ENCODE peak calls at places on chromosomes 13 and 19, in four cellular contexts. One of them, this sample, is unnamed.

GRCh38 chr13:38590796-38591507 is 95.9 kb upstream of the FREM2 start:
- DNase-seq in AG04450: no peak
- DNase-seq in GM23248: no peak
- DNase-seq in mesendoderm: no peak
- DNase-seq in this sample: no peak

GRCh38 chr19:51946602-51947001 is 19.3 kb downstream of the ZNF613 start:
- DNase-seq in mesendoderm: no peak
- DNase-seq in AG04450: no peak
- DNase-seq in GM23248: no peak
- DNase-seq in this sample: no peak

GRCh38 chr19:42090687-42091086 is 14.7 kb downstream of the ZNF574 start:
- DNase-seq in mesendoderm: no peak
- DNase-seq in AG04450: no peak
- DNase-seq in GM23248: no peak
- DNase-seq in this sample: no peak

GRCh38 chr19:7982103-7982502 is 23.3 kb downstream of the ELAVL1 start:
- DNase-seq in GM23248: no peak
- DNase-seq in mesendoderm: no peak
- DNase-seq in AG04450: no peak
- DNase-seq in this sample: no peak

GRCh38 chr19:4172861-4173473 is 9.4 kb downstream of the SIRT6 start:
- DNase-seq in AG04450: no peak
- DNase-seq in GM23248: peak
- DNase-seq in mesendoderm: peak
- DNase-seq in this sample: peak

GRCh38 chr13:43020794-43021193 is 2.6 kb upstream of the DNAJC15 start:
- DNase-seq in AG04450: no peak
- DNase-seq in GM23248: no peak
- DNase-seq in mesendoderm: no peak
- DNase-seq in this sample: no peak

GRCh38 chr13:30381049-30381448 is 41.2 kb upstream of the UBE2L5 start:
- DNase-seq in GM23248: no peak
- DNase-seq in mesendoderm: no peak
- DNase-seq in AG04450: no peak
- DNase-seq in this sample: no peak

GRCh38 chr13:34035676-34036325 is 217.9 kb downstream of the RFC3 start:
- DNase-seq in GM23248: peak
- DNase-seq in mesendoderm: no peak
- DNase-seq in AG04450: no peak
- DNase-seq in this sample: no peak

GRCh38 chr13:34817246-34817645 is 124.8 kb upstream of the NBEA start:
- DNase-seq in GM23248: no peak
- DNase-seq in AG04450: no peak
- DNase-seq in mesendoderm: no peak
- DNase-seq in this sample: no peak

GRCh38 chr13:51058461-51059167 is 52.5 kb downstream of the C13orf42 start:
- DNase-seq in GM23248: no peak
- DNase-seq in mesendoderm: peak
- DNase-seq in AG04450: no peak
- DNase-seq in this sample: peak

GRCh38 chr13:67366533-67366932 is 136.4 kb upstream of the PCDH9 start:
- DNase-seq in AG04450: no peak
- DNase-seq in mesendoderm: no peak
- DNase-seq in GM23248: peak
- DNase-seq in this sample: peak

GRCh38 chr13:24267801-24268200 is 41.6 kb upstream of the C1QTNF9 start:
- DNase-seq in GM23248: no peak
- DNase-seq in mesendoderm: no peak
- DNase-seq in AG04450: no peak
- DNase-seq in this sample: no peak

GRCh38 chr13:34926513-34926912 is 15.6 kb upstream of the NBEA start:
- DNase-seq in mesendoderm: peak
- DNase-seq in AG04450: no peak
- DNase-seq in GM23248: peak
- DNase-seq in this sample: peak

GRCh38 chr13:34750078-34750703 is 191.9 kb upstream of the NBEA start:
- DNase-seq in AG04450: no peak
- DNase-seq in GM23248: peak
- DNase-seq in mesendoderm: peak
- DNase-seq in this sample: peak

GRCh38 chr13:44620057-44620456 is 43.9 kb upstream of the TSC22D1 start:
- DNase-seq in GM23248: peak
- DNase-seq in AG04450: no peak
- DNase-seq in mesendoderm: no peak
- DNase-seq in this sample: no peak

GRCh38 chr19:41264581-41265375 is 606 bp downstream of the HNRNPUL1 start:
- DNase-seq in GM23248: peak
- DNase-seq in mesendoderm: peak
- DNase-seq in AG04450: no peak
- DNase-seq in this sample: peak

GRCh38 chr13:45500492-45501174 is 35.9 kb downstream of the COG3 start:
- DNase-seq in mesendoderm: peak
- DNase-seq in GM23248: peak
- DNase-seq in AG04450: peak
- DNase-seq in this sample: no peak

DNA sequence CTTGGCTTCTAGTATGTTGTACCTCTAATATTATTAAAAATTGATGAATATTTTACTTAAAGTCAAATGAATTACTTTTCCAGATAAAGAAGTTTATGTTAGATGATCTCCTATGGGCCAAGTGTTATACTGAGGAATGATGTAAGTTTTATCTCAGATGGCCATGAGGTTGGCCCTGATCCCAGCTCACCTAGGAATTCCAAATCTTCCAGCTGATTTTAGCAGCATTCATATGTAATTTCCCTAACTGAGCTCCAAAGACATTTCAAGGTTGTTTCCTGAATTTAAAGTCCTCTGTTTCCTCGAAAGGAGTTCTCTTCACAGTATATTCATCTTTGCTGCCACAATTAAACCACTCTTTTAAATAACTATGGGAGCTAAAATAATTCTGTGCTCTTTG is 1670.4 kb upstream of the SPRY2 start:
- DNase-seq in AG04450: no peak
- DNase-seq in mesendoderm: peak
- DNase-seq in GM23248: no peak
- DNase-seq in this sample: no peak
- H3K27ac ChIP-seq in AG04450: no peak
- H3K27ac ChIP-seq in mesendoderm: no peak
- H3K27ac ChIP-seq in GM23248: no peak
- H3K27ac ChIP-seq in this sample: no peak

DNA sequence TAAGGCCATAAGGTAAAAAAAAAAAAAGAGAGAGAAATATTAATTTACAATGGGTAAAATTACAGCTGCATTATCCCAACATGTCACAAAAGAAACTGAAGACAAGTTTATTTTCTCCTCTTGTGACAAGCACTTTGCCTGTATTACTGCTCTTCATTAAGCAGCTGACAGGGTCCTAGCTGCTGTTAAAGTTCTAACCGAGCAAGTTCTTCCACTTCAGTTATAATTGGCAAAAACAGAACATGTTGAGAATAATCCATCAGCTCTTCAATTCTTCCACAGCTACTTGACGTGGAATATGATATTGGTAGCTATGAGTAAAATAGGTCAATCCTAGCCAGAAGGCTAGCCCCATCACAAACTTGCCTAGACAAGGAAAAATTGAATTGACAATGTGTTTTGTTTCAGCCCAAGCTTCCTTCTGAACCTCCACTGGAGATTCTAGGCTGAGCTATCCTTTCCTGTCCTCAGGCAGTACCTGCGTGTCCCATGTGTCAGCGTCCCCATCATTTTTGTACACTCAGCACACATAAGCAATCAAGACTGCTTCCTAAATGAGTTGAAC is 32.2 kb upstream of the DOCK9 start:
- DNase-seq in GM23248: no peak
- DNase-seq in mesendoderm: no peak
- DNase-seq in AG04450: no peak
- DNase-seq in this sample: no peak
- H3K27ac ChIP-seq in GM23248: no peak
- H3K27ac ChIP-seq in mesendoderm: no peak
- H3K27ac ChIP-seq in AG04450: no peak
- H3K27ac ChIP-seq in this sample: no peak

GRCh38 chr19:16234552-16235445 is 37.1 kb downstream of the AP1M1 start:
- DNase-seq in AG04450: no peak
- DNase-seq in mesendoderm: no peak
- DNase-seq in GM23248: no peak
- DNase-seq in this sample: no peak
- H3K27ac ChIP-seq in AG04450: no peak
- H3K27ac ChIP-seq in mesendoderm: no peak
- H3K27ac ChIP-seq in GM23248: no peak
- H3K27ac ChIP-seq in this sample: no peak

DNA sequence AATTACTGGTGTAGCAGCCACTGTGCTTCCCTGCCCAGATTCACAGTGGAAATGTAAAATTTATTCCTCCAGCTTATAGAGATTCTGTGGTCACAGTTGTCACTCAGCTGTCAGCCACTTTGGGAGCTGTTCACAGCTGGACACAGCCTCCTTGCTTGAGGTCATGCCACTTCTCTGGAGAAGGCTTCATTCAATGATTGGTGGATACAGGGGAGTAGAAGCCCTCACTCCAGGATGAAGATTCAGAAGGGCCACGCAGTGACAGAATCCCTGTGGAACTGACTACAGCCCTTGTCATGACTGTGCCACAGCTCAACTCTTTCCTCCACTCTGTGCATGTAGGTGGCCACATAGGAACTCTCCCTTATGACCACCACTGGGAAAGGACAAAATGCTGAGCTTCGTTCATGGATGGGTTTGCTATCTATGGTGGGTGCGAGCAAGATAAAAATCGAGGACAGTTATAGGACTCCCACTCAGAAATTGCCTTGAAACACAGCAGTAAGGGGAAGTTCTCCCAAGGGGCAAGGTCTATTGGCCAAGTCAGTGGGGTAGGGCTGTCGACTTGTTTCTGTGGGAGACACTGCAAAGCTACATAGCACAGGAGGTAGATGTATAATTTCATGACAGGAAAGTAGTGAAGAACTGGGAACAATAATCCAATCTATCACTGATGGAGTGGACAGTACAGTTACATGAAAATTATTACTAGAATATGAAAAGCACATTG is 98.7 kb downstream of the CCNA1 start:
- DNase-seq in GM23248: no peak
- DNase-seq in AG04450: no peak
- DNase-seq in mesendoderm: no peak
- DNase-seq in this sample: no peak
- H3K27ac ChIP-seq in GM23248: no peak
- H3K27ac ChIP-seq in AG04450: no peak
- H3K27ac ChIP-seq in mesendoderm: no peak
- H3K27ac ChIP-seq in this sample: no peak

GRCh38 chr19:1252818-1253513 is 4.6 kb downstream of the MIDN start:
- DNase-seq in AG04450: peak
- DNase-seq in mesendoderm: peak
- DNase-seq in GM23248: peak
- DNase-seq in this sample: no peak

GRCh38 chr19:1254081-1254527 is 5.7 kb downstream of the MIDN start:
- DNase-seq in AG04450: no peak
- DNase-seq in GM23248: peak
- DNase-seq in mesendoderm: no peak
- DNase-seq in this sample: no peak

GRCh38 chr19:1253514-1254080 is 5.2 kb downstream of the MIDN start:
- DNase-seq in mesendoderm: no peak
- DNase-seq in AG04450: no peak
- DNase-seq in GM23248: peak
- DNase-seq in this sample: no peak

GRCh38 chr19:1255186-1256161 is 7.1 kb downstream of the MIDN start:
- DNase-seq in GM23248: peak
- DNase-seq in AG04450: no peak
- DNase-seq in mesendoderm: no peak
- DNase-seq in this sample: no peak

GRCh38 chr19:1254530-1255185 is 6.3 kb downstream of the MIDN start:
- DNase-seq in AG04450: no peak
- DNase-seq in GM23248: peak
- DNase-seq in mesendoderm: no peak
- DNase-seq in this sample: no peak
- H3K27ac ChIP-seq in AG04450: peak
- H3K27ac ChIP-seq in GM23248: peak
- H3K27ac ChIP-seq in mesendoderm: peak
- H3K27ac ChIP-seq in this sample: peak

GRCh38 chr19:48394331-48395169 is 1.1 kb downstream of the GRIN2D start:
- DNase-seq in AG04450: no peak
- DNase-seq in mesendoderm: no peak
- DNase-seq in GM23248: peak
- DNase-seq in this sample: no peak

GRCh38 chr19:48395170-48395455 is 1.6 kb downstream of the GRIN2D start:
- DNase-seq in mesendoderm: no peak
- DNase-seq in AG04450: no peak
- DNase-seq in GM23248: no peak
- DNase-seq in this sample: no peak

GRCh38 chr19:48393196-48393558 is 291 bp upstream of the GRIN2D start:
- DNase-seq in mesendoderm: no peak
- DNase-seq in AG04450: no peak
- DNase-seq in GM23248: no peak
- DNase-seq in this sample: no peak

GRCh38 chr19:48395499-48395898 is 2.0 kb downstream of the GRIN2D start:
- DNase-seq in GM23248: no peak
- DNase-seq in AG04450: no peak
- DNase-seq in mesendoderm: no peak
- DNase-seq in this sample: no peak

GRCh38 chr19:48393559-48394330 is at the start of gene GRIN2D:
- DNase-seq in AG04450: no peak
- DNase-seq in GM23248: peak
- DNase-seq in mesendoderm: peak
- DNase-seq in this sample: peak
- H3K27ac ChIP-seq in AG04450: no peak
- H3K27ac ChIP-seq in GM23248: no peak
- H3K27ac ChIP-seq in mesendoderm: no peak
- H3K27ac ChIP-seq in this sample: no peak

DNA sequence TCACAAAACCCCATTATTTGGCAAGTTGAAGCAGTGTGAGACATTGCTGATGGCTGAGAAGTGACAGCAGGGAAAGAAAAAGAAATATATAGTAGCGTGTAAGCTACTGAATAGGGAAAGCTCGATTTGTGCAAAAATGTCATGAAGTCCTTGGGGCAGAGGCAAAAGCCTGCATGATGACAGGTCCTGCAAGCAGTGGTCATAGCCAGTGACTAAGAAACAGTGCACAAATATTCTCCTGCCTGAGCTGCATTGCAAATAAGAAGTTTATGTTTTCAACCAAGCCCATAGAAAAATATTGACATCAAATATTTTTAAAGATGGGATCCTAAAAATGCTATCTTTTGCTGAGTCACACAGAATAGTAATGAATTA is 270.0 kb downstream of the SLITRK6 start:
- DNase-seq in mesendoderm: peak
- DNase-seq in AG04450: no peak
- DNase-seq in GM23248: no peak
- DNase-seq in this sample: no peak
- H3K27ac ChIP-seq in mesendoderm: no peak
- H3K27ac ChIP-seq in AG04450: peak
- H3K27ac ChIP-seq in GM23248: no peak
- H3K27ac ChIP-seq in this sample: no peak

This sample was measured in cardiac muscle cell.